ENCODE peak calls at places on chromosomes 6 and 20, in nine cellular contexts. V is IMR-90; R is CD4-positive, CD25-positive, alpha-beta regulatory T cell; W is GM12878; E is kidney epithelial cell; B is H7; F is SK-N-SH; C is foreskin fibroblast; M is endothelial cell of umbilical vein. Z is an unnamed sample.

GRCh38 chr6:37691904-37692806 is 5.5 kb downstream of the MDGA1 start:
- DNase-seq in V (peak; percentile 58), R (peak; percentile 76), W (no peak), E (no peak), B (peak; percentile 96), F (peak; percentile 90), C (peak; percentile 86), M (peak; percentile 50), Z (peak; percentile 81)

GRCh38 chr6:168247456-168248147 is 72.0 kb downstream of the DACT2 start:
- DNase-seq in V (no peak), R (no peak), W (no peak), E (no peak), B (no peak), F (peak; percentile 88), C (peak; percentile 4), M (no peak), Z (peak; percentile 85)

GRCh38 chr6:134630468-134631180 is 312.7 kb upstream of the SGK1 start:
- DNase-seq in V (no peak), R (no peak), W (no peak), E (no peak), B (no peak), F (peak; percentile 20), C (no peak), M (no peak), Z (no peak)

GRCh38 chr20:24135786-24136185 is 147.2 kb upstream of the GGTLC1 start:
- DNase-seq in V (no peak), R (no peak), W (no peak), E (no peak), B (no peak), F (no peak), C (no peak), M (no peak), Z (no peak)

GRCh38 chr6:36612101-36612625 is 18.0 kb downstream of the SRSF3 start:
- DNase-seq in V (no peak), R (no peak), W (no peak), E (no peak), B (no peak), F (no peak), C (no peak), M (no peak), Z (no peak)

GRCh38 chr6:130865793-130866192 is 38.6 kb downstream of the SMLR1 start:
- DNase-seq in V (no peak), R (no peak), W (no peak), E (no peak), B (no peak), F (no peak), C (no peak), M (no peak), Z (no peak)

GRCh38 chr6:22828179-22829062 is 259.1 kb downstream of the HDGFL1 start:
- DNase-seq in V (peak; percentile 97), R (no peak), W (no peak), E (peak; percentile 99), B (peak; percentile 69), F (peak; percentile 72), C (peak; percentile 95), M (peak; percentile 99), Z (peak; percentile 53)

GRCh38 chr6:93849857-93850256 is 430.5 kb upstream of the EPHA7 start:
- DNase-seq in V (no peak), R (no peak), W (no peak), E (no peak), B (no peak), F (no peak), C (peak; percentile 2), M (no peak), Z (no peak)

GRCh38 chr6:55065020-55065419 is 109.3 kb upstream of the HCRTR2 start:
- DNase-seq in V (no peak), R (no peak), W (no peak), E (no peak), B (no peak), F (no peak), C (no peak), M (no peak), Z (no peak)

DNA sequence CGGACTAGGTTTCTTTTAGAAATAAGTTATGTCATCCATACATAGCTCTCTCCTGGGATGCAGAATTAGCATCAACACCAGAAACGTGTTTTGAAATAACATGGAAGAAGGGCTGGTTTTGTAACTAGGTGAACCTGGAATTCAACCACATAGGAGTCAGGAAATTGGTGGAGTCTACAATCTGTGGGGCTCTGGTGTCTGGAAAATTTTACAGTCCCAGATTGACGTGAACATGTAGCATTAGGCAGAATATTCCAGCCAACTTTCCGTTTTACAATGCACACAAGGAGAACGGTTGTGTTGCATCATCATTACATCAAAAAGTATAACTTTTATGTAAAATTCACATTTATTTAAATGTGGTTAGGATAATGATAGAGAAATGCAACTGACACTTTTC is 1.9 kb downstream of the KCNQ5 start:
- DNase-seq in V (no peak), R (no peak), W (no peak), E (no peak), B (no peak), F (no peak), C (no peak), M (no peak), Z (no peak)
- H3K4me3 ChIP-seq in V (no peak overlapping the region), R (peak overlapping the region; percentile 46), W (peak overlapping the region; percentile 100), E (no peak overlapping the region), B (no peak overlapping the region), F (peak overlapping the region; percentile 73), C (peak overlapping the region; percentile 74), M (no peak overlapping the region), Z (peak overlapping the region; percentile 60)

DNA sequence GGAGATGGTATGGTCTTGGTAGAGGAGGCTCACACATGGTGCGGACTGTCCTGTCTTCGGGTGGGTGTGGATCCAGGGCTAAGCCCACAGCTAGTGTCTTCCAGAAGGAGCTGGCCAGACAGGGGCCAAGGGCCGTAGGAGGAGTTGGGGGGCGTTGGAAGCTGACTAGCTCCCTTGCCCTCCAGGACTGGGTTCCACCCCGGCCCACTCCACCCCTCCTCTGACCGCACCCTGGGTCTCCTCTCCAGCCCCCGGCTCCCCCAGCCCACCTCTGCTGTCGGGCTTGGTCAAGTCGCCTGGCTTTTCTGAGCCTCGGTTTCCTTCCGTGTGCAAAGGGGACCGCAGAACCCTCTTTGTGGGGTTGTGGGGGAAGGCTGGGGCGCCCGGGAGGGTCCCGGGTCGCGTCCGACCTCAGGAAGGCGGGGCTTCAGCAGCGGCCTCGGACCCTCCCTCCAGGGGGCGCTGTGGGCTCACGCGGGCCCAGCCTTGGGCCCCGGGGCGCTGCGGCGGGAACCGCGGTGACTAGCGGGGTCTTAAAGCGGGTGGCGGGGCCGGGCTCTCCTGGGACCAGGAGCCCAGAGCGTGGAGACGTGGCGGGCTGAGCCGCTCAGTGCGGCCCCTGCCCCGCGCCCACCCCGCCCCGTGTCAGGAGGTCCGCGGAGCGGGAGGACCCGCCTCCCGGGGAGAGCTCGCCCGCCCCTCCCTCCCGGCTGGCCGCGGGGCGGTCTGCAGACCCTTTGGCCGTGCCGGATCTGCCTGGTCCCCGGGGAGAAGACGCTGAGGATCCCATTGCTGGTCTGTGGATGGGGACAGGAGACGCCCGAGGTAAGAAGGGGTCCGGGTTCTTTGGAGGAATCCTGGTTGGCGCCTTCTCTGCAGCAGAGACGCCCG is 5.4 kb downstream of the NPBWR2 start:
- DNase-seq in V (no peak), R (peak; percentile 56), W (no peak), E (no peak), B (peak; percentile 99), F (peak; percentile 94), C (peak; percentile 33), M (peak; percentile 21), Z (peak; percentile 90)
- H3K4me3 ChIP-seq in V (no peak overlapping the region), R (no peak overlapping the region), W (peak overlapping the region; percentile 22), E (peak overlapping the region; percentile 12), B (peak overlapping the region; percentile 56), F (peak overlapping the region; percentile 27), C (no peak overlapping the region), M (no peak overlapping the region), Z (peak overlapping the region; percentile 77)

DNA sequence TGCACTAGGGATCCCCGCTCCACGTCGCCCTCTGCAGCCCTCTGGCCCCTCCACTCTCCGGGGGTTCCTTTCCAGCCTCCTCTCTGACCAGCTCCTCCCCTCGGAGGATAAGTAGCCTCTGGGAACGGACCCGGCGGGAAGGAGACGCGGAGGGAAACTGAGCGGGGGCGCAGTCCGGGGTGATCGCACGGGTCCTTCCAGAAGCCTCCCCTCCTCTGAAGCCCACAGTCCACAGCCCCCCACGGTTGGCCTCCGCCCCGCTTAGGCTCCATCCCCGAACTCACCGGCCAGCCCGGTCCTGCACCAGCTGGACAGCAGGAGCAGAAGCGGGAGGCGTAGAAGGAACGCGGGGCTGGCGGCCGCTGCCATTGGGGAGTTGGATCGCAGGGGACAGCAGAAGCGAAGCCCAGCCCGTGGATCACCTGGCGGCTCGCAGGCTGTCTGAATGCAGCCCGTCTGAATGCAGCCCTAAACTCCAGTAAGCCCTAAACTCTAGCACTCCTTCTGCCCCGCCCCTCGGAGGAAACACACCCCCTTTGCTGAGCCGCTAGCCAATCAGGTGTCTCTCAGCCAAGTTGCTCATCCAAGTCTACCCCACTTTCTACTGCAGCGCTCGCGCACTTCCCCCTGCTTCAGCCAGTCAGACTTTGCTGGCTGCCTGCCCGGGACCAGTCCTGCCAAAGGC is at the start of gene RAET1G:
- DNase-seq in V (peak; percentile 96), R (peak; percentile 74), W (no peak), E (peak; percentile 80), B (peak; percentile 97), F (peak; percentile 91), C (peak; percentile 98), M (peak; percentile 94), Z (peak; percentile 90)
- H3K4me3 ChIP-seq in V (peak within 1 kb of the TSS; percentile 59), R (peak within 1 kb of the TSS; percentile 55), W (no peak within 1 kb of the TSS), E (peak within 1 kb of the TSS; percentile 49), B (peak within 1 kb of the TSS; percentile 52), F (peak within 1 kb of the TSS; percentile 72), C (peak within 1 kb of the TSS; percentile 75), M (peak within 1 kb of the TSS; percentile 57), Z (peak within 1 kb of the TSS; percentile 58)

DNA sequence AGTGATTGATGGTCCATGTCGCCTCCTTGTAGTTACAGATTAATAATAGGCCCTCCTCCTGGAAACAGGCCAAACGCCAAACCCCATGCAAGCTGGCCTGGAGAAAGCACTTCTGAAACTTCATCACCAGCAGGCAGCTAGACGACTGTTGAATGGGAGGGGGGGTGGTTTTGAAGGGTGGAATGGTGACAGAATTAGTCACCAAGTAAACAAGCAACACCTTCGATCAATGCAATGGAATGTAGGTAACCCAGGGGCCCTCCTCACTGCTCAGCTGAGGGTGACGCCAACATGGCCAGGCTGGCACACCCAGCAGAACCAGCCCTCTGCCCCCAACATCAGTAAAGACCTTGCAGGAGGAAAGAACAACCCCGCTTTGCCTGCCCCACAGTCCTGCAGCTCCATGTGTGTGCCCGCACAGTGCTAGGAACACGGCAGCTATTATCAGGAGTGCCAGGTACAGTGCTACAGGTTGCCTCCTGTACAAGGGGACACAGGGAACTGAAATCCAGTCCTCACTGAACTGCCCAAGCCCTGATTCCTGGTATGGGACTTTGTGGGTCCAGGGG is 2.7 kb downstream of the BCAS1 start:
- DNase-seq in V (no peak), R (no peak), W (peak; percentile 75), E (peak; percentile 98), B (peak; percentile 51), F (no peak), C (no peak), M (no peak), Z (peak; percentile 51)
- H3K4me3 ChIP-seq in V (no peak overlapping the region), R (no peak overlapping the region), W (no peak overlapping the region), E (no peak overlapping the region), B (no peak overlapping the region), F (no peak overlapping the region), C (no peak overlapping the region), M (no peak overlapping the region), Z (no peak overlapping the region)